ENCODE peak calls at places on chromosomes 5 and 9, in eight cellular contexts. V is breast epithelium, K is left ventricle myocardium inferior, H is SK-N-SH, M is hepatocyte, T is esophagus squamous epithelium, Y is endodermal cell, B is heart right ventricle. O is an unnamed sample.

GRCh38 chr9:70480405-70480980 is 66.0 kb upstream of the KLF9 start:
- DNase-seq in H (peak; percentile 57), B (peak; percentile 85), T (no peak), K (peak; percentile 88), M (peak; percentile 87), V (peak; percentile 89), Y (no peak), O (peak; percentile 79)

GRCh38 chr5:78496373-78496772 is 136.0 kb downstream of the SCAMP1 start:
- DNase-seq in B (no peak), K (no peak), H (no peak), Y (no peak), V (no peak), M (peak; percentile 30), T (no peak), O (no peak)

GRCh38 chr5:122152266-122152900 is 23.0 kb downstream of the ZNF474 start:
- DNase-seq in V (no peak), Y (peak; percentile 63), B (no peak), M (no peak), K (no peak), H (no peak), T (no peak), O (no peak)

GRCh38 chr5:172421020-172421419 is 33.3 kb downstream of the SH3PXD2B start:
- DNase-seq in B (no peak), Y (no peak), M (no peak), V (no peak), T (no peak), H (no peak), K (no peak), O (no peak)

GRCh38 chr5:135308245-135308644 is 90.8 kb downstream of the MACROH2A1 start:
- DNase-seq in V (no peak), H (no peak), M (peak; percentile 8), K (no peak), B (no peak), Y (peak; percentile 35), T (no peak), O (no peak)

GRCh38 chr5:59744531-59744992 is 149.0 kb downstream of the PDE4D start:
- DNase-seq in H (no peak), V (no peak), Y (no peak), K (no peak), T (no peak), M (no peak), B (no peak), O (no peak)

GRCh38 chr5:170154744-170155143 is 49.0 kb downstream of the FOXI1 start:
- DNase-seq in Y (no peak), K (no peak), V (no peak), H (peak; percentile 34), B (no peak), T (no peak), M (no peak), O (no peak)

GRCh38 chr5:180387798-180388197 is 34.7 kb upstream of the GFPT2 start:
- DNase-seq in H (no peak), K (no peak), T (no peak), B (no peak), V (no peak), Y (peak; percentile 10), M (no peak), O (no peak)

GRCh38 chr5:155726267-155726666 is 600.7 kb upstream of the SGCD start:
- DNase-seq in V (no peak), H (no peak), B (no peak), Y (peak; percentile 84), T (no peak), K (no peak), M (peak; percentile 42), O (no peak)

GRCh38 chr5:111461261-111461671 is 51.1 kb downstream of the STARD4 start:
- DNase-seq in Y (peak; percentile 80), M (peak; percentile 62), V (no peak), K (no peak), H (peak; percentile 53), B (no peak), T (no peak), O (no peak)

GRCh38 chr5:61048534-61048933 is 103.5 kb downstream of the NDUFAF2 start:
- DNase-seq in T (no peak), H (no peak), M (no peak), K (no peak), B (no peak), Y (no peak), V (no peak), O (no peak)

GRCh38 chr5:77143998-77144836 is 57.1 kb upstream of the ZBED3 start:
- DNase-seq in Y (peak; percentile 90), K (peak; percentile 56), B (peak; percentile 55), M (peak; percentile 88), T (no peak), V (peak; percentile 35), H (peak; percentile 64), O (peak; percentile 76)

GRCh38 chr5:109693535-109694152 is 3.9 kb downstream of the MAN2A1 start:
- DNase-seq in V (no peak), B (no peak), M (no peak), K (no peak), H (no peak), Y (no peak), T (no peak), O (no peak)

GRCh38 chr9:90642570-90643539 is at the start of gene DIRAS2:
- DNase-seq in K (peak; percentile 22), M (peak; percentile 84), H (peak; percentile 85), T (no peak), V (peak; percentile 38), B (peak; percentile 37), Y (peak; percentile 89), O (peak; percentile 79)
- TF ChIP-seq CTCF in K (peak; percentile 39), M (peak; percentile 62), H (peak; percentile 48), T (no peak), V (peak; percentile 39), B (peak; percentile 31), Y (peak; percentile 76), O (peak; percentile 36)

GRCh38 chr9:17580119-17580518 is 1.3 kb downstream of the SH3GL2 start:
- DNase-seq in K (no peak), V (no peak), B (no peak), M (no peak), T (no peak), H (no peak), Y (no peak), O (no peak)
- H3K27me3 ChIP-seq in K (peaks cover 67% of the 10 kb centered on the region), V (peaks cover 35% of the 10 kb centered on the region), B (peaks cover 59% of the 10 kb centered on the region), M (peaks cover 66% of the 10 kb centered on the region), T (peaks cover 63% of the 10 kb centered on the region), H (peaks cover 42% of the 10 kb centered on the region), Y (peaks cover 62% of the 10 kb centered on the region), O (peaks cover 10% of the 10 kb centered on the region)

GRCh38 chr9:129282308-129283211 is 104.5 kb upstream of the IER5L start:
- DNase-seq in H (no peak), T (no peak), M (no peak), Y (peak; percentile 67), V (peak; percentile 26), K (no peak), B (no peak), O (peak; percentile 41)
- H3K4me3 ChIP-seq in H (no peak overlapping the region), T (peak overlapping the region; percentile 47), M (no peak overlapping the region), Y (no peak overlapping the region), V (peak overlapping the region; percentile 44), K (peak overlapping the region; percentile 61), B (peak overlapping the region; percentile 45), O (peak overlapping the region; percentile 46)

GRCh38 chr9:1599961-1600360 is 415.2 kb upstream of the SMARCA2 start:
- DNase-seq in V (no peak), K (no peak), T (no peak), H (no peak), M (no peak), Y (no peak), B (no peak), O (no peak)
- TF ChIP-seq CTCF in V (no peak), K (no peak), T (no peak), H (no peak), M (no peak), Y (no peak), B (no peak), O (no peak)

GRCh38 chr9:97851450-97851883 is 1.6 kb upstream of the FOXE1 start:
- DNase-seq in Y (peak; percentile 45), B (no peak), H (no peak), T (no peak), M (no peak), V (no peak), K (no peak), O (no peak)
- H3K27me3 ChIP-seq in Y (peaks cover 100% of the 10 kb centered on the region), B (peaks cover 99% of the 10 kb centered on the region), H (peaks cover 94% of the 10 kb centered on the region), T (peaks cover 100% of the 10 kb centered on the region), M (peaks cover 95% of the 10 kb centered on the region), V (peaks cover 100% of the 10 kb centered on the region), K (peaks cover 100% of the 10 kb centered on the region), O (no peaks in the 10 kb centered on the region)

GRCh38 chr9:115117999-115118470 is at the start of gene TNC:
- DNase-seq in Y (peak; percentile 88), T (no peak), V (peak; percentile 57), M (peak; percentile 82), K (peak; percentile 36), H (peak; percentile 64), B (peak; percentile 23), O (peak; percentile 37)

GRCh38 chr9:115115924-115116323 is 2.0 kb downstream of the TNC start:
- DNase-seq in B (no peak), H (no peak), V (no peak), M (no peak), Y (no peak), K (no peak), T (no peak), O (no peak)

GRCh38 chr9:115118471-115119156 is 657 bp upstream of the TNC start:
- DNase-seq in T (no peak), K (peak; percentile 20), B (peak; percentile 23), Y (peak; percentile 95), H (peak; percentile 75), V (peak; percentile 65), M (peak; percentile 83), O (peak; percentile 27)

GRCh38 chr9:115115117-115115880 is 2.7 kb downstream of the TNC start:
- DNase-seq in H (no peak), K (no peak), Y (no peak), T (no peak), M (no peak), V (no peak), B (no peak), O (no peak)

DNA sequence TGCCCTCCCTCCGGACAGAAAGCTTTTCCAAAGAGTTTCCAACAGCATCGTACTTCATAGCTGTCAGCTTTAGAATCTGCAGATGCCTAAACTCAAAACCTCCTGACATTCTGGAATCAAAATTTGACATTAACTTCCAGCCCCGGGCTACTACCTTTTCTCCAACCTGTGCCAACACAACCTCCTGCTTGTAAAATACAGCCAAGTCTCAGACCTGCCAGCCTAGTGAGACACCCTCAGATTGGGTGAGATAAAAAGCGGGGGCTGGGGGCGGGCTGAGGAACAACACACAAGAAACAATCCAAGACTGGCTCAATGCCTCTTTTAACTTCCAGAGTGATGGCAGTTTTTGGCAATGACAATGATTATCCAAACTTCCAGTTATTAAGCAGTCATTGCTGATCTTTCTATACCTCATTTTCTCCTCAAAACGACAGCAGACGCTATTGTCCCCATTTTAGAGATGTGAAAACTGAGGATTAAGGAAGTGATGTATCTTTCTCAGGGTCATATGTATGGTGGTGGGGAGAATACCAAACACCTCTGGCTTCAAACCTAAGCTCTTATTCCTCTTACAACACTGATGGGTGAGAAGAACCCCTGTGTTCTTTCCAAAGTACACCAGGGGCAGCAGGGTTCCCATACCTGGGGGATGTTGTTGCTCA is 1.2 kb downstream of the TNC start:
- DNase-seq in B (no peak), K (no peak), V (peak; percentile 42), T (no peak), Y (no peak), H (no peak), M (no peak), O (no peak)
- H3K4me3 ChIP-seq in B (no peak overlapping the region), K (no peak overlapping the region), V (peak overlapping the region; percentile 47), T (peak overlapping the region; percentile 39), Y (peak overlapping the region; percentile 84), H (peak overlapping the region; percentile 70), M (no peak overlapping the region), O (no peak overlapping the region)

GRCh38 chr5:83922699-83923098 is 202.0 kb upstream of the HAPLN1 start:
- DNase-seq in M (no peak), V (no peak), Y (no peak), B (no peak), K (no peak), H (no peak), T (no peak), O (no peak)
- TF ChIP-seq CTCF in M (no peak), V (no peak), Y (no peak), B (no peak), K (no peak), H (no peak), T (no peak), O (no peak)